ENCODE peak calls at places on chromosomes 2 and 18, in four cellular contexts. Y is prostate gland, O is K562, D is breast epithelium. G is an unnamed sample.

GRCh38 chr2:68594041-68594440 is 49.3 kb upstream of the PROKR1 start:
- DNase-seq in Y (no peak), O (no peak), D (no peak), G (no peak)

GRCh38 chr2:234388591-234388990 is 108.3 kb downstream of the ARL4C start:
- DNase-seq in Y (no peak), O (no peak), D (no peak), G (no peak)

GRCh38 chr18:25453556-25454269 is 101.7 kb upstream of the ZNF521 start:
- DNase-seq in Y (no peak), O (no peak), D (no peak), G (no peak)

GRCh38 chr2:168758970-168759820 is 43.2 kb upstream of the NOSTRIN start:
- DNase-seq in Y (peak), O (no peak), D (no peak), G (no peak)

GRCh38 chr2:98936133-98936916 is at the start of gene CRACDL:
- DNase-seq in Y (no peak), O (no peak), D (no peak), G (no peak)

GRCh38 chr2:66982766-66983165 is 414.4 kb upstream of the ETAA1 start:
- DNase-seq in Y (no peak), O (no peak), D (no peak), G (no peak)

GRCh38 chr2:28809927-28810326 is 707 bp upstream of the SPDYA start:
- DNase-seq in Y (no peak), O (no peak), D (no peak), G (no peak)

GRCh38 chr2:51990684-51991083 is 958.8 kb upstream of the NRXN1 start:
- DNase-seq in Y (no peak), O (no peak), D (no peak), G (no peak)

GRCh38 chr18:50203801-50204604 is 9.1 kb upstream of the MYO5B start:
- DNase-seq in Y (peak), O (peak), D (no peak), G (no peak)

GRCh38 chr18:45666006-45666405 is 50.7 kb downstream of the SLC14A2 start:
- DNase-seq in Y (no peak), O (no peak), D (no peak), G (no peak)

GRCh38 chr2:65368464-65368863 is 63.9 kb downstream of the SPRED2 start:
- DNase-seq in Y (no peak), O (no peak), D (no peak), G (no peak)

GRCh38 chr18:54159916-54160315 is 64.6 kb downstream of the MBD2 start:
- DNase-seq in Y (no peak), O (no peak), D (no peak), G (no peak)

GRCh38 chr2:124560592-124561112 is 535.6 kb downstream of the CNTNAP5 start:
- DNase-seq in Y (no peak), O (no peak), D (no peak), G (no peak)

GRCh38 chr18:48605408-48605845 is 66.6 kb downstream of the CTIF start:
- DNase-seq in Y (no peak), O (peak), D (no peak), G (no peak)

GRCh38 chr2:27307545-27308358 is 493 bp downstream of the UCN start:
- DNase-seq in Y (no peak), O (no peak), D (no peak), G (no peak)

GRCh38 chr18:9971313-9971920 is 57.6 kb downstream of the VAPA start:
- DNase-seq in Y (peak), O (peak), D (peak), G (peak)

GRCh38 chr2:135664623-135665068 is 77.0 kb upstream of the UBXN4 start:
- DNase-seq in Y (no peak), O (no peak), D (no peak), G (no peak)

GRCh38 chr2:182818541-182819308 is 47.7 kb downstream of the FRZB start:
- DNase-seq in Y (no peak), O (no peak), D (no peak), G (no peak)

GRCh38 chr2:24682357-24682756 is 110.8 kb downstream of the PTRHD1 start:
- DNase-seq in Y (no peak), O (no peak), D (no peak), G (no peak)

GRCh38 chr2:121036226-121036692 is 248.7 kb downstream of the TFCP2L1 start:
- DNase-seq in Y (peak), O (no peak), D (no peak), G (no peak)

GRCh38 chr2:16013571-16013970 is 73.2 kb downstream of the MYCN start:
- DNase-seq in Y (no peak), O (no peak), D (no peak), G (no peak)

GRCh38 chr2:33848486-33848885 is 249.4 kb upstream of the FAM98A start:
- DNase-seq in Y (no peak), O (no peak), D (no peak), G (no peak)

GRCh38 chr2:217075225-217075802 is 215.4 kb upstream of the TNP1 start:
- DNase-seq in Y (no peak), O (peak), D (no peak), G (no peak)

GRCh38 chr2:135960150-135960549 is 25.3 kb downstream of the DARS1 start:
- DNase-seq in Y (no peak), O (no peak), D (no peak), G (no peak)

GRCh38 chr2:163347982-163348842 is 387.6 kb downstream of the FIGN start:
- DNase-seq in Y (peak), O (no peak), D (peak), G (peak)

GRCh38 chr2:205370726-205371125 is 311.6 kb upstream of the NRP2 start:
- DNase-seq in Y (no peak), O (no peak), D (no peak), G (no peak)

DNA sequence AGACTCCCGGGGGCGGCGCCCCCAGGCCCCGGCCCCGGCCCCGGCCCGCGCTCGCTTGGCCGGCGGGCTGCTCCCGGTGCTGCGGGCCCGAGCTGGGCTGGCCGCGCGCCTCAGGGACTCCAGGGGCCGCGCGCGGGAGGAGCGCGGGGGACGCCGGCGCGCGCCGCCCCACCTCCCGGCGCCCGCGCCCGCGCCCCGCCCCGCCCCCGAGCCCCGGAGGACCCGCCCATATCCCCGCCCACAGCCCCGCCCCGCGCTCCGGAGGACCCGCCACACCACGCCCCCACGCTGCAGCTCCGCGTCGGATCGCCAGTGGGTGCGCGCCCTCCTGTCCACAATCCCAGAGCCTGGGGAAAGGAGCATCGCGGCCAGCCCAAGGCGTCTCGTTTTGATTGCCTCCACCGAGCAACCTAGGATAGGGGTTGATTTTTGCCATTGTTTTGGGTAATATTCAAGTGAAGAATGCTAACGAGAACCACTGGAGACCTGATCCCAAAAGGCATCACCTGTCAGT is at the start of gene PARD6G:
- DNase-seq in Y (peak), O (peak), D (peak), G (peak)
- TF ChIP-seq CTCF in Y (no peak), O (peak), D (no peak), G (no peak)

DNA sequence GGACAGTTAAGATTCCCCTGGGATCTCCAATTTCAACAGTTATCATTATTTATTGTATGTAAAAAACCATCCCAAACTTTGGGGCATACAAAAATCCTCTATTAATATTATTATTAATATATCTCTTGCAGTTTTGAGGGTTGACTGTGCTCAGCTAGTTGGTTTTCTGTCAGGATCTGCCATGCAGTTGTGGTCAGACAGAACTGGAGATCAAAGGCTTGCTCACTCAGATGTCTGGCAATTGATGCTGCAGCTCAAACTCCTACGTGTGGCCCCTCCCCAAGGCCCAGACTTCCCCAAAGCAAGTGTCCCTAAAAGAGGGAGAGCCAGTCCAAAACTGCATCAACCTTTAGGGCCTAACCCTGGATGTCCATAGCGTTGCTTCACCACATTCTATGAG is 204.7 kb downstream of the TTC32 start:
- DNase-seq in Y (no peak), O (no peak), D (no peak), G (no peak)
- H3K27ac ChIP-seq in Y (no peak), O (no peak), D (no peak), G (no peak)

GRCh38 chr18:34153711-34154110 is 71.0 kb downstream of the NOL4 start:
- DNase-seq in Y (no peak), O (no peak), D (no peak), G (no peak)

GRCh38 chr18:34159691-34160185 is 65.0 kb downstream of the NOL4 start:
- DNase-seq in Y (no peak), O (no peak), D (no peak), G (no peak)

GRCh38 chr18:34158881-34159690 is 65.6 kb downstream of the NOL4 start:
- DNase-seq in Y (no peak), O (no peak), D (peak), G (peak)
- TF ChIP-seq POLR2AphosphoS5 in Y (no peak), O (no peak), D (no peak), G (no peak)

GRCh38 chr2:3535794-3536681 is 16.7 kb upstream of the ADI1 start:
- DNase-seq in Y (no peak), O (peak), D (no peak), G (peak)
- TF ChIP-seq CTCF in Y (no peak), O (peak), D (no peak), G (no peak)

DNA sequence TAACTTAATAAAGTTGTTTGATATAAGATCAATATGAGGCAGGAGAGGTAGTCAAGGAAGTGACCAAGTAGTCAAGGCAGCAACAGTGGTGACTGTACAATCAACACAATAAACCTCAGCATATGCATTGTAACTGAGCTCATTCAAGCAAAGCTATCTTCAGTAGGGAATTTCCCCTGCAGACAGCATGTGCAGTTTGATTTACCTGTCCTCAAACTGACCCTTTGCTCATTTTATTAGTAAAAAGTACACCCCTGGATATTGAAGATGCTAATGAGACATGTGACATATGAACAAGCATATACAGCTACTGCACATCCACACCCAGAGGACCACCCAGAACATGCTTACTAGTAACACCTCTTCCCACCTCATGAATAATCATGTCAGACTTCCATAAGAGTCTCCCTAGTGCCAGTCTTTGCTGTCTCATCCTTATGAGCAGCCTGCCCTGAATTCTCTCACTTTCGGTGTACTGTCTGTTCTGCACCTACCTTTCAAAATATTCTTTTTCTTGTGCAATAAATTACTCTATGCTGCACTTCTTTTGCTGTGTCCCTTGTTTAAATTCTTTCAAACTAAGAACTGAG is 15.3 kb downstream of the C2orf81 start:
- DNase-seq in Y (no peak), O (no peak), D (no peak), G (no peak)
- H3K27ac ChIP-seq in Y (no peak), O (no peak), D (no peak), G (no peak)